ENCODE peak calls at places on chromosome 22, in five cellular contexts. I, Z, K, L and O are unnamed samples.

GRCh38 chr22:48627203-48627602 is 1200.5 kb downstream of the BRD1 start:
- ATAC-seq in I (no peak), Z (no peak), K (no peak), L (no peak), O (no peak)

GRCh38 chr22:39661842-39662676 is 91.5 kb downstream of the CACNA1I start:
- ATAC-seq in I (no peak), Z (no peak), K (no peak), L (peak; percentile 18), O (peak; percentile 44)

GRCh38 chr22:44658371-44658953 is 43.5 kb upstream of the PRR5 start:
- ATAC-seq in I (peak; percentile 69), Z (no peak), K (peak; percentile 79), L (peak; percentile 50), O (peak; percentile 28)

GRCh38 chr22:19523240-19524169 is 705 bp downstream of the CLDN5 start:
- ATAC-seq in I (no peak), Z (peak; percentile 81), K (peak; percentile 18), L (peak; percentile 39), O (peak; percentile 51)

GRCh38 chr22:50294319-50294656 is 13.2 kb downstream of the PLXNB2 start:
- ATAC-seq in I (no peak), Z (no peak), K (no peak), L (no peak), O (no peak)

GRCh38 chr22:32661296-32661695 is 140.2 kb upstream of the TIMP3 start:
- ATAC-seq in I (peak; percentile 57), Z (no peak), K (peak; percentile 89), L (peak; percentile 47), O (no peak)

GRCh38 chr22:20423636-20424511 is 13.8 kb downstream of the SCARF2 start:
- ATAC-seq in I (no peak), Z (no peak), K (peak; percentile 16), L (no peak), O (no peak)

GRCh38 chr22:22759371-22759770 is 115.0 kb downstream of the GGTLC2 start:
- ATAC-seq in I (no peak), Z (no peak), K (no peak), L (no peak), O (no peak)

GRCh38 chr22:49917997-49918910 is at the start of the genes ALG12 and CRELD2:
- ATAC-seq in I (peak; percentile 97), Z (peak; percentile 99), K (peak; percentile 98), L (peak; percentile 97), O (peak; percentile 97)

GRCh38 chr22:30680998-30681770 is 13.5 kb upstream of the OSBP2 start:
- ATAC-seq in I (no peak), Z (no peak), K (peak; percentile 33), L (no peak), O (no peak)

GRCh38 chr22:50303848-50304527 is 3.5 kb downstream of the PLXNB2 start:
- ATAC-seq in I (no peak), Z (no peak), K (peak; percentile 23), L (peak; percentile 1), O (peak; percentile 29)

GRCh38 chr22:44180706-44181032 is at the start of gene PARVG:
- ATAC-seq in I (no peak), Z (no peak), K (no peak), L (peak; percentile 20), O (no peak)

GRCh38 chr22:39097098-39098020 is at the start of gene APOBEC3H:
- ATAC-seq in I (no peak), Z (peak; percentile 38), K (peak; percentile 66), L (peak; percentile 80), O (peak; percentile 64)

GRCh38 chr22:37913233-37913721 is 7.2 kb downstream of the MICALL1 start:
- ATAC-seq in I (no peak), Z (no peak), K (peak; percentile 61), L (no peak), O (no peak)

GRCh38 chr22:46162771-46163170 is 12.4 kb downstream of the PPARA start:
- ATAC-seq in I (no peak), Z (no peak), K (peak; percentile 22), L (no peak), O (no peak)

GRCh38 chr22:23888615-23889401 is 5.4 kb upstream of the MIF start:
- ATAC-seq in I (no peak), Z (peak; percentile 48), K (peak; percentile 3), L (peak; percentile 11), O (no peak)

GRCh38 chr22:41252365-41252764 is 11.6 kb upstream of the CHADL start:
- ATAC-seq in I (no peak), Z (no peak), K (no peak), L (no peak), O (no peak)

GRCh38 chr22:39264344-39265116 is 19.7 kb upstream of the PDGFB start:
- ATAC-seq in I (no peak), Z (no peak), K (peak; percentile 67), L (peak; percentile 70), O (peak; percentile 8)

GRCh38 chr22:36873614-36874308 is 13.0 kb downstream of the NCF4 start:
- ATAC-seq in I (peak; percentile 70), Z (peak; percentile 80), K (peak; percentile 86), L (peak; percentile 92), O (peak; percentile 74)

GRCh38 chr22:38455530-38456271 is 702 bp upstream of the KCNJ4 start:
- ATAC-seq in I (peak; percentile 35), Z (no peak), K (peak; percentile 2), L (peak; percentile 19), O (no peak)

GRCh38 chr22:37501610-37502341 is 15.6 kb upstream of the MFNG start:
- ATAC-seq in I (peak; percentile 60), Z (peak; percentile 53), K (peak; percentile 76), L (peak; percentile 87), O (peak; percentile 17)

GRCh38 chr22:36088292-36088691 is 59.7 kb upstream of the RBFOX2 start:
- ATAC-seq in I (no peak), Z (no peak), K (no peak), L (no peak), O (peak; percentile 81)

GRCh38 chr22:19892249-19892879 is 37.7 kb upstream of the GNB1L start:
- ATAC-seq in I (peak; percentile 65), Z (peak; percentile 56), K (no peak), L (peak; percentile 7), O (peak; percentile 7)

GRCh38 chr22:40620464-40621046 is 16.0 kb downstream of the MRTFA start:
- ATAC-seq in I (no peak), Z (peak; percentile 51), K (no peak), L (peak; percentile 25), O (peak; percentile 88)

GRCh38 chr22:48644108-48644507 is 1183.6 kb downstream of the BRD1 start:
- ATAC-seq in I (no peak), Z (no peak), K (no peak), L (no peak), O (no peak)

GRCh38 chr22:28395520-28395919 is 284.1 kb downstream of the TTC28 start:
- ATAC-seq in I (no peak), Z (no peak), K (no peak), L (no peak), O (no peak)

GRCh38 chr22:26484360-26484706 is 656 bp downstream of the SRRD start:
- ATAC-seq in I (no peak), Z (no peak), K (no peak), L (no peak), O (no peak)

GRCh38 chr22:48258108-48258705 is 1495.8 kb downstream of the TBC1D22A start:
- ATAC-seq in I (peak; percentile 15), Z (no peak), K (no peak), L (no peak), O (no peak)